ENCODE peak calls at places on chromosomes 12 and 14, in seven cellular contexts. L, E, J, Z, Y, S and U are unnamed samples.

GRCh38 chr12:93571854-93572711 is at the start of gene SOCS2:
- DNase-seq in J (no peak), L (peak), Y (no peak), Z (peak), E (no peak), S (peak), U (no peak)

GRCh38 chr12:115341442-115341841 is 657.5 kb upstream of the TBX3 start:
- DNase-seq in E (peak), J (peak), Z (peak), L (no peak), S (peak), Y (peak), U (peak)

GRCh38 chr12:29510591-29511174 is 13.2 kb upstream of the OVCH1 start:
- DNase-seq in Z (no peak), J (no peak), S (no peak), L (no peak), E (no peak), Y (no peak), U (no peak)

GRCh38 chr12:123231931-123232330 is 1.0 kb downstream of the MPHOSPH9 start:
- DNase-seq in L (no peak), Y (no peak), E (no peak), Z (no peak), J (no peak), S (no peak), U (no peak)

GRCh38 chr12:92128612-92129011 is 17.0 kb downstream of the BTG1 start:
- DNase-seq in J (no peak), E (no peak), S (no peak), Z (no peak), Y (no peak), L (no peak), U (no peak)

GRCh38 chr14:38366374-38366773 is 110.5 kb upstream of the CLEC14A start:
- DNase-seq in Y (no peak), L (no peak), Z (no peak), S (no peak), E (no peak), J (no peak), U (no peak)

GRCh38 chr12:8698830-8699330 is 1.1 kb downstream of the RIMKLB start:
- DNase-seq in J (no peak), Z (no peak), L (no peak), Y (no peak), S (no peak), E (no peak), U (no peak)

GRCh38 chr12:27331927-27332324 is 710 bp upstream of the BMAL2 start:
- DNase-seq in J (no peak), S (no peak), Y (no peak), Z (no peak), L (no peak), E (no peak), U (no peak)

GRCh38 chr12:113472191-113473190 is 820 bp upstream of the LHX5 start:
- DNase-seq in S (no peak), L (no peak), J (no peak), Y (no peak), Z (no peak), E (no peak), U (no peak)

GRCh38 chr12:15863258-15863835 is 18.8 kb upstream of the STRAP start:
- DNase-seq in L (no peak), Z (no peak), Y (no peak), J (no peak), E (no peak), S (no peak), U (no peak)

GRCh38 chr14:32372154-32372553 is 43.1 kb downstream of the AKAP6 start:
- DNase-seq in Z (no peak), Y (no peak), L (no peak), J (peak), E (no peak), S (no peak), U (peak)

GRCh38 chr12:121536929-121537813 is 43.7 kb downstream of the KDM2B start:
- DNase-seq in L (peak), Z (peak), J (peak), S (peak), E (peak), Y (peak), U (peak)

GRCh38 chr12:38123566-38124246 is 192.9 kb upstream of the ALG10B start:
- DNase-seq in J (no peak), L (no peak), Y (no peak), Z (no peak), S (no peak), E (no peak), U (no peak)

GRCh38 chr14:74515891-74516412 is 22.4 kb downstream of the ISCA2 start:
- DNase-seq in Z (peak), L (no peak), E (no peak), J (no peak), Y (no peak), S (peak), U (no peak)

GRCh38 chr12:121916719-121917118 is 1.7 kb upstream of the CFAP251 start:
- DNase-seq in S (no peak), L (peak), Y (no peak), Z (no peak), E (no peak), J (peak), U (no peak)

GRCh38 chr12:46963977-46964376 is 115.4 kb upstream of the PCED1B start:
- DNase-seq in L (no peak), E (no peak), J (no peak), Y (no peak), Z (no peak), S (no peak), U (peak)

GRCh38 chr12:20421338-20421890 is 53.1 kb downstream of the PDE3A start:
- DNase-seq in Z (no peak), E (no peak), L (no peak), S (peak), Y (no peak), J (no peak), U (no peak)

GRCh38 chr14:76464856-76465255 is 88.9 kb downstream of the ESRRB start:
- DNase-seq in E (no peak), S (no peak), Z (no peak), Y (no peak), L (no peak), J (no peak), U (no peak)

GRCh38 chr12:27334052-27334720 is 1.6 kb downstream of the BMAL2 start:
- DNase-seq in L (no peak), E (no peak), S (no peak), Y (no peak), J (no peak), Z (no peak), U (no peak)

GRCh38 chr12:21756699-21757098 is 17.8 kb downstream of the KCNJ8 start:
- DNase-seq in Z (no peak), Y (no peak), J (no peak), L (no peak), S (no peak), E (no peak), U (no peak)

GRCh38 chr12:104421343-104421742 is 35.4 kb upstream of the CHST11 start:
- DNase-seq in S (no peak), E (no peak), J (no peak), Z (peak), L (no peak), Y (no peak), U (no peak)

GRCh38 chr12:6863586-6864321 is 3.6 kb upstream of the TPI1 start:
- DNase-seq in S (no peak), L (no peak), J (no peak), E (no peak), Z (no peak), Y (no peak), U (no peak)

GRCh38 chr14:59275668-59276067 is 87.2 kb downstream of the DAAM1 start:
- DNase-seq in L (no peak), Y (no peak), Z (no peak), E (no peak), S (no peak), J (peak), U (no peak)

GRCh38 chr12:65867428-65867827 is 43.1 kb downstream of the HMGA2 start:
- DNase-seq in S (no peak), E (no peak), L (no peak), Z (no peak), J (no peak), Y (no peak), U (peak)

GRCh38 chr12:94792690-94793089 is 142.3 kb upstream of the TMCC3 start:
- DNase-seq in L (no peak), S (peak), Z (no peak), E (no peak), J (no peak), Y (no peak), U (no peak)

GRCh38 chr12:40058721-40059190 is 47.1 kb downstream of the SLC2A13 start:
- DNase-seq in Y (no peak), S (no peak), J (no peak), L (no peak), Z (no peak), E (no peak), U (no peak)

GRCh38 chr14:93665169-93665568 is 123.1 kb downstream of the PRIMA1 start:
- DNase-seq in S (no peak), E (no peak), Y (no peak), Z (no peak), J (no peak), L (no peak), U (no peak)

GRCh38 chr14:92724516-92725340 is 23.7 kb downstream of the LGMN start:
- DNase-seq in J (peak), S (peak), L (no peak), Z (no peak), Y (no peak), E (no peak), U (no peak)

GRCh38 chr12:130617219-130617618 is 98.9 kb downstream of the RIMBP2 start:
- DNase-seq in S (no peak), E (no peak), Y (no peak), Z (no peak), J (no peak), L (no peak), U (no peak)

GRCh38 chr12:104056419-104056972 is 6.5 kb upstream of the GLT8D2 start:
- DNase-seq in Y (no peak), L (no peak), Z (no peak), S (no peak), E (no peak), J (no peak), U (peak)

GRCh38 chr12:118064608-118065007 is 3.6 kb upstream of the WSB2 start:
- DNase-seq in J (no peak), S (no peak), E (no peak), L (no peak), Z (no peak), Y (no peak), U (no peak)

GRCh38 chr12:94673951-94674570 is 23.7 kb upstream of the TMCC3 start:
- DNase-seq in E (no peak), L (no peak), J (no peak), S (no peak), Y (no peak), Z (no peak), U (no peak)

DNA sequence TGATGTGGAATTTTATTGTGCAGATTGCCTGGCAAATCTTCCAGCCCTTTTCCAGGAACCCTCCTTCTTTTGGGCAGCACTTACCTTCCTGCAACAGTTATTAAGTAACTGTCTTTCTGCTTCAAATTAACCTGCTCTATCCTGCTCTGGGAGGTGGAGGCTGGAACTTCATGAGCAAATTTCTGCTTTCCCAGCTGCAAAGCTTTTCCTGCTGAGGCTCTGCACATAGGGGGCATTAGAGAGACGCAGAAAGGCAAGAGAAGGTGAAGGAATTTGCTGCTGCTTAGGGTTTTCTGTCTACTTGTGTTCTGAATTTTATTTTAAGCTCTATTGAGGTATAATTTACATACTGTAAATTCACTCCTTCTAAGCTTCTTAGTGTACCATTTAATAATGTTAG is 259.2 kb downstream of the PCNX1 start:
- DNase-seq in L (no peak), E (no peak), J (peak), Z (no peak), S (no peak), Y (no peak), U (peak)
- TF ChIP-seq CTCF in L (peak), E (no peak), J (peak), Z (no peak), S (peak), Y (peak), U (peak)

DNA sequence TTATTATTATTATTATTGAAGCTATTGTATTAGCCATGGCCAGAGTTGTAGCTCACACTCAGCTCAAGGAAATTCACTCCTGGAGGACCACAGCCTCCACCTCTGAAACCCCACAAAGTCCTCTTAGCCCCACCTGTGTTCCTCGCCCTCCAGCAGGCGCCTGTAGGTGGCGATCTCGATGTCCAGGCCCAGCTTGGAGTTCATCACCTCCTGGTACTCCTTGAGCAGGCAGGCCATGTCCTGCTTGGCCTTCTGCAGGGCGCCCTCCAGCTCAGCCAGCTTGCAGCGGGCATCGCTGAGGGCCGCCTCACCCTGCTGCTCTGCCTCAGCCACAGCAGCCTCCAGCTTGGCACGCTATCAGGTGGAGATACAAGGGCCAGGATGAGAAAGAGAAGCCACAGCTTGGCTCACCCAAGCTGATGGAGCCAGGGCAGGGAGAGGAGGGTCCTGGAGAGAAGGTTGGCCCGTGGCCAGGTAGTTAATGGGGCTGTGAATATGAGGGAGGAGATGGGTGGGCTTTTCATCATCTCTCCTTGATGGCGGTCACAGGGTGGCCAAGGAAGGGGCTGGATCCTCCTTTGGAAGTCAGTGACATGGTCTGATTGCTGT is 5.1 kb downstream of the KRT85 start:
- DNase-seq in L (no peak), J (peak), Z (no peak), S (no peak), Y (no peak), E (no peak), U (no peak)
- TF ChIP-seq CTCF in L (peak), J (peak), Z (no peak), S (no peak), Y (no peak), E (no peak), U (no peak)

DNA sequence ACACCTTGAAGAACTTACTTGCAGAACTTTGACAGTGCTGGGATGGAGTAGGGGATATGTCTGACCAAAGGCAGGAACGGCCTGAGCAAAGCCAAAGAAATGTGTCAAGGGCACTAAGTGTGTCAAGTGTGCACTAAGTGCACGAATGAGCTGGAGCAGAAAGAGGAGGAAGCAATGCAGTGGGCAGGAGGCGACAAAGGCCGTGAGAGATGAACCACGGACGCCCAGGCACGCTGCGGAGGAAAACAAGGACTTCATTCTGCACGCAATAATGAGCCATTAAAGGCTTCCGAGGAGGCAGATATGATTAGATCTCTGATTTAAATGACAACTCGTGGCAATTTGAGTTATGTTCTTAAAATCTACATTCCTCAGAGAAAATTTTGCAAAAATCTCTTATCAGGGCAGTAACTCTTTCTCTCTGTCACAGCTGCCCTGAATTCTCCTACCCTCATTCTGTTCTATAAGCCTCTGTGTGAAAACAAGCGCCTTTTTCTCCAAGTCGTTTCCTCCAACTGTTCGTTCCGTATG is 25.3 kb downstream of the GRIN2B start:
- DNase-seq in J (no peak), Y (no peak), E (no peak), Z (no peak), S (no peak), L (no peak), U (no peak)
- TF ChIP-seq CTCF in J (no peak), Y (no peak), E (no peak), Z (no peak), S (no peak), L (no peak), U (no peak)

DNA sequence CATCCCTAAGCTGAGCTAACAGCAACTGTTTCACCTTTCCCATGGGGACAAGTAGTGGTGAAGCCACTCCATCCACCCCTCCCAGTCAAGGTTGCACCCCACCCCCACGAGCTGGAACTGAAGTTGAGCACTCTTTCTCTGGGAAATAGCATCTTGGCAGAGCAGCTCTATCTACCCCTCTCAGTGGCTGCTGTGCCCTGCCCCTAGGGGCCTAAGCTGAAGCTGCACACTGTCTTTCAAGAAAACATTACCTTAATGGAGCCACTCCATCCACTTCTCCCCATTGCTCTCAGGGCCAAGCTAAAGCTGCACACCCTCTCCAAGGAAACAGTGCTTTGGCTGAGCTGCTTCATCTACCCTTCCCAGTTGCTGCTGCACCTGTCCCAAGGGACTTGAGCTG is 170.6 kb upstream of the CCDC196 start:
- DNase-seq in S (no peak), E (no peak), Z (no peak), J (no peak), L (no peak), Y (no peak), U (no peak)
- TF ChIP-seq CTCF in S (no peak), E (no peak), Z (no peak), J (no peak), L (no peak), Y (no peak), U (no peak)

GRCh38 chr14:36245223-36245622 is 68.7 kb upstream of the PTCSC3 start:
- DNase-seq in J (no peak), Y (no peak), E (no peak), L (no peak), S (no peak), Z (no peak), U (no peak)

GRCh38 chr14:36243183-36243582 is 66.7 kb upstream of the PTCSC3 start:
- DNase-seq in E (no peak), Z (no peak), S (no peak), J (no peak), Y (no peak), L (no peak), U (no peak)

GRCh38 chr14:36238666-36239363 is 62.3 kb upstream of the PTCSC3 start:
- DNase-seq in J (no peak), S (no peak), Y (no peak), Z (no peak), L (no peak), E (no peak), U (no peak)

GRCh38 chr14:36241183-36241582 is 64.7 kb upstream of the PTCSC3 start:
- DNase-seq in S (no peak), Y (no peak), E (no peak), J (no peak), Z (no peak), L (no peak), U (no peak)
- TF ChIP-seq CTCF in S (no peak), Y (no peak), E (no peak), J (no peak), Z (no peak), L (no peak), U (no peak)

GRCh38 chr12:52142431-52142830 is 49.4 kb downstream of the KRT80 start:
- DNase-seq in L (no peak), Y (no peak), J (no peak), E (no peak), Z (no peak), S (no peak), U (no peak)

GRCh38 chr12:52141875-52142274 is 49.9 kb downstream of the KRT80 start:
- DNase-seq in Z (no peak), L (no peak), Y (no peak), E (no peak), S (no peak), J (no peak), U (no peak)

GRCh38 chr12:52139579-52140062 is 52.2 kb downstream of the KRT80 start:
- DNase-seq in E (no peak), J (peak), Z (no peak), L (no peak), Y (no peak), S (no peak), U (no peak)

GRCh38 chr12:52139147-52139546 is 52.7 kb downstream of the KRT80 start:
- DNase-seq in J (no peak), E (no peak), Z (no peak), L (no peak), Y (no peak), S (no peak), U (no peak)

GRCh38 chr12:52141306-52141705 is 50.5 kb downstream of the KRT80 start:
- DNase-seq in L (no peak), Y (peak), Z (no peak), E (no peak), J (peak), S (no peak), U (no peak)
- TF ChIP-seq CTCF in L (no peak), Y (no peak), Z (no peak), E (no peak), J (no peak), S (no peak), U (no peak)

GRCh38 chr14:96797188-96797942 is at the start of gene VRK1:
- DNase-seq in L (peak), S (peak), E (peak), Y (peak), Z (peak), J (peak), U (peak)

GRCh38 chr14:96795443-96795842 is 1.7 kb upstream of the VRK1 start:
- DNase-seq in Z (no peak), Y (no peak), J (no peak), E (no peak), L (no peak), S (no peak), U (no peak)

GRCh38 chr14:96796851-96797187 is 363 bp upstream of the VRK1 start:
- DNase-seq in S (no peak), Y (no peak), L (no peak), Z (no peak), J (no peak), E (no peak), U (no peak)

GRCh38 chr14:96799489-96800056 is 2.4 kb downstream of the VRK1 start:
- DNase-seq in Z (no peak), E (no peak), S (no peak), L (no peak), Y (no peak), J (no peak), U (no peak)

DNA sequence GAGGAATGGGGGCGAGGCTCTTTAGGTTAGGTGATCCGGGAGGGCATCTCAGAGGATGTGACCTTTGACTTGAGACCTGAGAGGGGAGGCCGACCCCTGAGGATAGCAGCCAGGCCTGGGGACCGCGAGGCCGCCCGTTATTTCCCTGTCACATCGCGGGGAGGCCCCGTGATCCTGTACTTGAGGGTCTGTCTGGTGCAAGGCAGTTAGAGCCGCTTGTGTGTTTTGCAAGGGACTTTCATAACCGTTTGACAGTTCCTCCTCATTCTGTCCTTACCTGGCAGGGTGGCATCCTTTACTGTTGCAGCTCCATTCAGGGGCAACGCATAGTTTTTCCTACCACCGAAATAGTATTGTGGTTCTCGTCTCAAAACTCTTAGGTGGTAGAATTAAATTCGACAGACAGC is 764 bp downstream of the VRK1 start:
- DNase-seq in Y (no peak), E (no peak), L (no peak), Z (no peak), J (peak), S (no peak), U (no peak)
- TF ChIP-seq CTCF in Y (no peak), E (no peak), L (no peak), Z (no peak), J (no peak), S (no peak), U (no peak)